ENCODE peak calls at places on chromosomes 11 and 22, in four cellular contexts. One of them, this sample, is unnamed.

GRCh38 chr11:130775306-130776043 is 140.8 kb downstream of the SNX19 start:
- DNase-seq in IMR-90: peak; percentile 70
- DNase-seq in pancreas: no peak
- DNase-seq in T-helper 1 cell: no peak
- DNase-seq in this sample: peak; percentile 60

GRCh38 chr11:66874232-66874631 is 17.4 kb downstream of the LRFN4 start:
- DNase-seq in IMR-90: no peak
- DNase-seq in pancreas: no peak
- DNase-seq in T-helper 1 cell: no peak
- DNase-seq in this sample: no peak

GRCh38 chr11:83194284-83195175 is 1.0 kb downstream of the ANKRD42 start:
- DNase-seq in IMR-90: peak; percentile 77
- DNase-seq in pancreas: peak; percentile 61
- DNase-seq in T-helper 1 cell: peak; percentile 62
- DNase-seq in this sample: peak; percentile 76

GRCh38 chr11:36015806-36016205 is 71.9 kb downstream of the LDLRAD3 start:
- DNase-seq in IMR-90: no peak
- DNase-seq in pancreas: no peak
- DNase-seq in T-helper 1 cell: no peak
- DNase-seq in this sample: no peak

GRCh38 chr11:111788051-111788450 is 21.9 kb upstream of the PPP2R1B start:
- DNase-seq in IMR-90: no peak
- DNase-seq in pancreas: no peak
- DNase-seq in T-helper 1 cell: no peak
- DNase-seq in this sample: no peak

GRCh38 chr11:10302744-10303557 is 1.9 kb upstream of the ADM start:
- DNase-seq in IMR-90: peak; percentile 59
- DNase-seq in pancreas: peak; percentile 89
- DNase-seq in T-helper 1 cell: peak; percentile 66
- DNase-seq in this sample: peak; percentile 78

GRCh38 chr22:44276706-44277403 is 35.9 kb downstream of the SHISAL1 start:
- DNase-seq in IMR-90: no peak
- DNase-seq in pancreas: no peak
- DNase-seq in T-helper 1 cell: no peak
- DNase-seq in this sample: no peak

GRCh38 chr22:24451162-24451561 is 23.8 kb downstream of the ADORA2A start:
- DNase-seq in IMR-90: no peak
- DNase-seq in pancreas: no peak
- DNase-seq in T-helper 1 cell: no peak
- DNase-seq in this sample: no peak

GRCh38 chr11:102216433-102217163 is 100.7 kb upstream of the BIRC3 start:
- DNase-seq in IMR-90: no peak
- DNase-seq in pancreas: no peak
- DNase-seq in T-helper 1 cell: no peak
- DNase-seq in this sample: no peak

GRCh38 chr22:17370036-17370765 is 941 bp downstream of the CECR2 start:
- DNase-seq in IMR-90: no peak
- DNase-seq in pancreas: peak; percentile 29
- DNase-seq in T-helper 1 cell: no peak
- DNase-seq in this sample: no peak

GRCh38 chr11:72553748-72554147 is 119.4 kb upstream of the CLPB start:
- DNase-seq in IMR-90: no peak
- DNase-seq in pancreas: no peak
- DNase-seq in T-helper 1 cell: peak; percentile 58
- DNase-seq in this sample: no peak

GRCh38 chr11:707817-708420 is 1.9 kb downstream of the EPS8L2 start:
- DNase-seq in IMR-90: no peak
- DNase-seq in pancreas: no peak
- DNase-seq in T-helper 1 cell: no peak
- DNase-seq in this sample: peak; percentile 32

GRCh38 chr22:25100972-25101371 is 98.7 kb upstream of the CRYBB3 start:
- DNase-seq in IMR-90: no peak
- DNase-seq in pancreas: no peak
- DNase-seq in T-helper 1 cell: no peak
- DNase-seq in this sample: peak; percentile 34

GRCh38 chr11:665707-666281 is 28.7 kb downstream of the DRD4 start:
- DNase-seq in IMR-90: peak; percentile 29
- DNase-seq in pancreas: no peak
- DNase-seq in T-helper 1 cell: no peak
- DNase-seq in this sample: peak; percentile 61

GRCh38 chr11:58580311-58580710 is 1.4 kb downstream of the ZFP91 start:
- DNase-seq in IMR-90: no peak
- DNase-seq in pancreas: no peak
- DNase-seq in T-helper 1 cell: no peak
- DNase-seq in this sample: no peak

GRCh38 chr22:44753189-44754042 is 1.0 kb downstream of the ARHGAP8 start:
- DNase-seq in IMR-90: peak; percentile 81
- DNase-seq in pancreas: no peak
- DNase-seq in T-helper 1 cell: no peak
- DNase-seq in this sample: peak; percentile 83

GRCh38 chr11:126978911-126979310 is 21.7 kb downstream of the KIRREL3 start:
- DNase-seq in IMR-90: no peak
- DNase-seq in pancreas: no peak
- DNase-seq in T-helper 1 cell: no peak
- DNase-seq in this sample: no peak

GRCh38 chr11:125494987-125495725 is 909 bp downstream of the FEZ1 start:
- DNase-seq in IMR-90: peak; percentile 31
- DNase-seq in pancreas: peak; percentile 21
- DNase-seq in T-helper 1 cell: no peak
- DNase-seq in this sample: peak; percentile 26

GRCh38 chr22:50684986-50685385 is 12.4 kb downstream of the SHANK3 start:
- DNase-seq in IMR-90: peak; percentile 39
- DNase-seq in pancreas: no peak
- DNase-seq in T-helper 1 cell: no peak
- DNase-seq in this sample: peak; percentile 67

GRCh38 chr22:37565830-37566229 is 5.5 kb downstream of the CDC42EP1 start:
- DNase-seq in IMR-90: no peak
- DNase-seq in pancreas: no peak
- DNase-seq in T-helper 1 cell: no peak
- DNase-seq in this sample: no peak

GRCh38 chr11:126129681-126130671 is 67.3 kb upstream of the CDON start:
- DNase-seq in IMR-90: peak; percentile 35
- DNase-seq in pancreas: no peak
- DNase-seq in T-helper 1 cell: no peak
- DNase-seq in this sample: no peak

GRCh38 chr11:120974466-120974865 is 49.4 kb upstream of the TBCEL start:
- DNase-seq in IMR-90: no peak
- DNase-seq in pancreas: no peak
- DNase-seq in T-helper 1 cell: no peak
- DNase-seq in this sample: no peak

GRCh38 chr11:61062181-61062955 is 39.9 kb upstream of the CD5 start:
- DNase-seq in IMR-90: no peak
- DNase-seq in pancreas: no peak
- DNase-seq in T-helper 1 cell: no peak
- DNase-seq in this sample: no peak

GRCh38 chr11:124798991-124799383 is 1.2 kb downstream of the MSANTD2 start:
- DNase-seq in IMR-90: peak; percentile 77
- DNase-seq in pancreas: no peak
- DNase-seq in T-helper 1 cell: peak; percentile 20
- DNase-seq in this sample: peak; percentile 39

GRCh38 chr11:45654741-45655283 is 10.6 kb downstream of the CHST1 start:
- DNase-seq in IMR-90: no peak
- DNase-seq in pancreas: no peak
- DNase-seq in T-helper 1 cell: no peak
- DNase-seq in this sample: no peak

This sample was measured in choroid plexus epithelial cell.